ENCODE peak calls at places on chromosomes 11 and 22, in four cellular contexts. One of them, this sample, is unnamed.

GRCh38 chr11:3808846-3809623 is 675 bp downstream of the PGAP2 start:
- DNase-seq in thoracic aorta: no peak
- DNase-seq in cardiac muscle cell: peak; percentile 52
- DNase-seq in heart left ventricle: no peak
- DNase-seq in this sample: peak; percentile 55

GRCh38 chr11:3807856-3808845 is at the start of gene PGAP2:
- DNase-seq in heart left ventricle: peak; percentile 60
- DNase-seq in cardiac muscle cell: peak; percentile 84
- DNase-seq in thoracic aorta: no peak
- DNase-seq in this sample: peak; percentile 78

GRCh38 chr11:58734681-58735490 is 3.1 kb upstream of the GLYAT start:
- DNase-seq in heart left ventricle: no peak
- DNase-seq in cardiac muscle cell: no peak
- DNase-seq in thoracic aorta: no peak
- DNase-seq in this sample: no peak

GRCh38 chr11:130403301-130403804 is 25.1 kb downstream of the ADAMTS8 start:
- DNase-seq in cardiac muscle cell: no peak
- DNase-seq in thoracic aorta: peak; percentile 63
- DNase-seq in heart left ventricle: peak; percentile 59
- DNase-seq in this sample: peak; percentile 90

GRCh38 chr11:83827520-83827919 is 541.4 kb upstream of the CCDC90B start:
- DNase-seq in thoracic aorta: no peak
- DNase-seq in cardiac muscle cell: no peak
- DNase-seq in heart left ventricle: no peak
- DNase-seq in this sample: peak; percentile 1

GRCh38 chr11:78907636-78908035 is 333.0 kb upstream of the NARS2 start:
- DNase-seq in cardiac muscle cell: no peak
- DNase-seq in heart left ventricle: no peak
- DNase-seq in thoracic aorta: no peak
- DNase-seq in this sample: no peak

GRCh38 chr22:29346659-29347058 is 31.2 kb upstream of the RASL10A start:
- DNase-seq in heart left ventricle: no peak
- DNase-seq in cardiac muscle cell: no peak
- DNase-seq in thoracic aorta: no peak
- DNase-seq in this sample: no peak

GRCh38 chr11:129249351-129249750 is 57.2 kb upstream of the ARHGAP32 start:
- DNase-seq in cardiac muscle cell: no peak
- DNase-seq in thoracic aorta: no peak
- DNase-seq in heart left ventricle: no peak
- DNase-seq in this sample: peak; percentile 82

GRCh38 chr11:36123353-36124220 is 165.6 kb downstream of the COMMD9 start:
- DNase-seq in heart left ventricle: no peak
- DNase-seq in cardiac muscle cell: no peak
- DNase-seq in thoracic aorta: no peak
- DNase-seq in this sample: no peak

GRCh38 chr11:124315052-124315451 is 1.3 kb upstream of the OR8D1 start:
- DNase-seq in heart left ventricle: no peak
- DNase-seq in thoracic aorta: no peak
- DNase-seq in cardiac muscle cell: no peak
- DNase-seq in this sample: peak; percentile 20

GRCh38 chr22:19737846-19738663 is 14.7 kb downstream of the GP1BB start:
- DNase-seq in heart left ventricle: no peak
- DNase-seq in cardiac muscle cell: no peak
- DNase-seq in thoracic aorta: no peak
- DNase-seq in this sample: no peak

GRCh38 chr11:120218695-120219033 is 7.8 kb downstream of the OAF start:
- DNase-seq in thoracic aorta: no peak
- DNase-seq in heart left ventricle: no peak
- DNase-seq in cardiac muscle cell: no peak
- DNase-seq in this sample: no peak

GRCh38 chr11:92314499-92314898 is 89.9 kb downstream of the FAT3 start:
- DNase-seq in heart left ventricle: no peak
- DNase-seq in cardiac muscle cell: no peak
- DNase-seq in thoracic aorta: no peak
- DNase-seq in this sample: peak; percentile 10

GRCh38 chr11:78381867-78382266 is 35.8 kb downstream of the GAB2 start:
- DNase-seq in thoracic aorta: no peak
- DNase-seq in cardiac muscle cell: no peak
- DNase-seq in heart left ventricle: no peak
- DNase-seq in this sample: no peak

GRCh38 chr11:19525276-19525675 is 187.4 kb upstream of the NAV2 start:
- DNase-seq in cardiac muscle cell: no peak
- DNase-seq in heart left ventricle: no peak
- DNase-seq in thoracic aorta: no peak
- DNase-seq in this sample: no peak

GRCh38 chr11:12516387-12517110 is 139.2 kb downstream of the PARVA start:
- DNase-seq in cardiac muscle cell: no peak
- DNase-seq in thoracic aorta: no peak
- DNase-seq in heart left ventricle: no peak
- DNase-seq in this sample: no peak

GRCh38 chr11:110092577-110093406 is at the start of gene ZC3H12C:
- DNase-seq in heart left ventricle: peak; percentile 80
- DNase-seq in thoracic aorta: peak; percentile 60
- DNase-seq in cardiac muscle cell: peak; percentile 91
- DNase-seq in this sample: peak; percentile 95

GRCh38 chr11:133118563-133119303 is 413.6 kb downstream of the OPCML start:
- DNase-seq in thoracic aorta: no peak
- DNase-seq in heart left ventricle: peak; percentile 58
- DNase-seq in cardiac muscle cell: no peak
- DNase-seq in this sample: no peak

GRCh38 chr11:86069408-86070086 is 663 bp upstream of the PICALM start:
- DNase-seq in thoracic aorta: peak; percentile 45
- DNase-seq in heart left ventricle: peak; percentile 71
- DNase-seq in cardiac muscle cell: peak; percentile 80
- DNase-seq in this sample: peak; percentile 91

GRCh38 chr11:12261551-12261950 is 115.8 kb upstream of the PARVA start:
- DNase-seq in heart left ventricle: no peak
- DNase-seq in thoracic aorta: no peak
- DNase-seq in cardiac muscle cell: no peak
- DNase-seq in this sample: no peak

GRCh38 chr11:77401486-77402217 is 72.2 kb downstream of the PAK1 start:
- DNase-seq in heart left ventricle: no peak
- DNase-seq in cardiac muscle cell: no peak
- DNase-seq in thoracic aorta: no peak
- DNase-seq in this sample: no peak

GRCh38 chr11:76048763-76049162 is 157.5 kb downstream of the WNT11 start:
- DNase-seq in cardiac muscle cell: no peak
- DNase-seq in heart left ventricle: no peak
- DNase-seq in thoracic aorta: no peak
- DNase-seq in this sample: no peak

GRCh38 chr22:26564181-26564580 is 25.8 kb downstream of the TPST2 start:
- DNase-seq in thoracic aorta: no peak
- DNase-seq in cardiac muscle cell: no peak
- DNase-seq in heart left ventricle: no peak
- DNase-seq in this sample: no peak

GRCh38 chr22:17262976-17263375 is 43.7 kb upstream of the ADA2 start:
- DNase-seq in thoracic aorta: no peak
- DNase-seq in cardiac muscle cell: no peak
- DNase-seq in heart left ventricle: no peak
- DNase-seq in this sample: no peak

GRCh38 chr22:17266261-17266971 is 47.2 kb upstream of the ADA2 start:
- DNase-seq in cardiac muscle cell: peak; percentile 29
- DNase-seq in thoracic aorta: no peak
- DNase-seq in heart left ventricle: peak; percentile 65
- DNase-seq in this sample: no peak

GRCh38 chr22:17265649-17266248 is 46.5 kb upstream of the ADA2 start:
- DNase-seq in cardiac muscle cell: no peak
- DNase-seq in thoracic aorta: no peak
- DNase-seq in heart left ventricle: no peak
- DNase-seq in this sample: no peak

GRCh38 chr22:17267661-17268330 is 48.6 kb upstream of the ADA2 start:
- DNase-seq in thoracic aorta: no peak
- DNase-seq in cardiac muscle cell: no peak
- DNase-seq in heart left ventricle: no peak
- DNase-seq in this sample: no peak

GRCh38 chr22:17264321-17265052 is 45.3 kb upstream of the ADA2 start:
- DNase-seq in thoracic aorta: no peak
- DNase-seq in cardiac muscle cell: peak; percentile 77
- DNase-seq in heart left ventricle: peak; percentile 57
- DNase-seq in this sample: no peak
- H3K4me3 ChIP-seq in thoracic aorta: no peak overlapping the region
- H3K4me3 ChIP-seq in cardiac muscle cell: no peak overlapping the region
- H3K4me3 ChIP-seq in heart left ventricle: peak overlapping the region; percentile 15
- H3K4me3 ChIP-seq in this sample: no peak overlapping the region

GRCh38 chr11:88100161-88100560 is 75.1 kb downstream of the RAB38 start:
- DNase-seq in heart left ventricle: no peak
- DNase-seq in cardiac muscle cell: no peak
- DNase-seq in thoracic aorta: no peak
- DNase-seq in this sample: no peak

GRCh38 chr11:88101881-88102594 is 73.2 kb downstream of the RAB38 start:
- DNase-seq in thoracic aorta: no peak
- DNase-seq in cardiac muscle cell: no peak
- DNase-seq in heart left ventricle: no peak
- DNase-seq in this sample: no peak

GRCh38 chr11:88104408-88104807 is 70.8 kb downstream of the RAB38 start:
- DNase-seq in thoracic aorta: no peak
- DNase-seq in cardiac muscle cell: no peak
- DNase-seq in heart left ventricle: no peak
- DNase-seq in this sample: no peak

GRCh38 chr11:88103337-88104206 is 71.7 kb downstream of the RAB38 start:
- DNase-seq in cardiac muscle cell: peak; percentile 41
- DNase-seq in thoracic aorta: no peak
- DNase-seq in heart left ventricle: peak; percentile 8
- DNase-seq in this sample: peak; percentile 7

GRCh38 chr11:88102595-88102929 is 72.7 kb downstream of the RAB38 start:
- DNase-seq in thoracic aorta: no peak
- DNase-seq in heart left ventricle: no peak
- DNase-seq in cardiac muscle cell: no peak
- DNase-seq in this sample: peak; percentile 14
- TF ChIP-seq CTCF in thoracic aorta: no peak
- TF ChIP-seq CTCF in heart left ventricle: no peak
- TF ChIP-seq CTCF in cardiac muscle cell: no peak
- TF ChIP-seq CTCF in this sample: no peak

DNA sequence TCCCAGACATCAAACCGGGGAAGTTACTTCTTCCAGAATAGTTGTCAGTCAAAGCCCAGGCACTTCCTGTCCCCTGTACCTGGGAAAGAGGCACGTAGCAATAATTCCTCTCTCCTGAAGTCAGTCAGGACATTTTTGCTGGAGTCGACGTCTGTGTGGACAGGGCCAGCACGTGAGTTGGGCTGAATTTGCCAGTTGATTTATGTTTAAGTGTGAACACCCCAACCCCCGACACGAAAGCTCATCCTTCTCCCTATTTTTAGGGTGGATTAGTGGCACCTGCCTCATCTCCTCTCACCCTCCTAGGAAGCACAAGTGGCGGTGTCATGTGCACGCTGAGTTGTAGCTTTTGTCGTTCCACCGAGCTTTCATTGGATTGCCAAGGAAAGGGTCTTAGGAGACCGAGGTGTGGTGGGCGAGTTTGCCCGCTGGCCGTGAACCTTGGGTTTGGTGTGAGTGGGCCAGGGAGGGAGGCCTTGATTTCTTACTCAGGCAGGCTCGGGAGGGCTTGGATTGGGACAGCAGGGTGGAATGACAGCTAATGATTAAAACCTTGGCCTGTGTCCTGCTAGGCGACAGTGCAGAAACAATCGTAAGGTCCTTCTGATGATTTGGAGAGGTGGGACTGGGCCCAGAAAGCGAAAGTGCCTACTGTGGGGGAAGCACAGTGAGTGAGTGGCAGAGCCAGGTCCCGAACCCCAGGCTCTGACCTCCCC is 87.0 kb upstream of the CRYBB3 start:
- DNase-seq in thoracic aorta: no peak
- DNase-seq in heart left ventricle: no peak
- DNase-seq in cardiac muscle cell: no peak
- DNase-seq in this sample: no peak
- H3K4me3 ChIP-seq in thoracic aorta: peak overlapping the region; percentile 78
- H3K4me3 ChIP-seq in heart left ventricle: peak overlapping the region; percentile 71
- H3K4me3 ChIP-seq in cardiac muscle cell: no peak overlapping the region
- H3K4me3 ChIP-seq in this sample: no peak overlapping the region

GRCh38 chr22:44807915-44808690 is 55.7 kb downstream of the ARHGAP8 start:
- DNase-seq in cardiac muscle cell: peak; percentile 33
- DNase-seq in thoracic aorta: no peak
- DNase-seq in heart left ventricle: no peak
- DNase-seq in this sample: no peak
- TF ChIP-seq CTCF in cardiac muscle cell: no peak
- TF ChIP-seq CTCF in thoracic aorta: no peak
- TF ChIP-seq CTCF in heart left ventricle: no peak
- TF ChIP-seq CTCF in this sample: no peak

DNA sequence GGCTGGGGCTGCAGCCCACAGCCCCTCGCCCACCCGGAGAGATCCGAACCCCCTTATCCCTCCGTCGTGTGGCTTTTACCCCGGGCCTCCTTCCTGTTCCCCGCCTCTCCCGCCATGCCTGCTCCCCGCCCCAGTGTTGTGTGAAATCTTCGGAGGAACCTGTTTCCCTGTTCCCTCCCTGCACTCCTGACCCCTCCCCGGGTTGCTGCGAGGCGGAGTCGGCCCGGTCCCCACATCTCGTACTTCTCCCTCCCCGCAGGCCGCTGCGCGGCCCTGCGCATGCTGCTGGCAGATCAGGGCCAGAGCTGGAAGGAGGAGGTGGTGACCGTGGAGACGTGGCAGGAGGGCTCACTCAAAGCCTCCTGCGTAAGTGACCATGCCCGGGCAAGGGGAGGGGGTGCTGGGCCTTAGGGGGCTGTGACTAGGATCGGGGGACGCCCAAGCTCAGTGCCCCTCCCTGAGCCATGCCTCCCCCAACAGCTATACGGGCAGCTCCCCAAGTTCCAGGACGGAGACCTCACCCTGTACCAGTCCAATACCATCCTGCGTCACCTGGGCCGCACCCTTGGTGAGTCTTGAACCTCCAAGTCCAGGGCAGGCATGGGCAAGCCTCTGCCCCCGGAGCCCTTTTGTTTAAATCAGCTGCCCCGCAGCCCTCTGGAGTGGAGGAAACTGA is 731 bp downstream of the GSTP1 start:
- DNase-seq in cardiac muscle cell: peak; percentile 69
- DNase-seq in heart left ventricle: peak; percentile 80
- DNase-seq in thoracic aorta: no peak
- DNase-seq in this sample: peak; percentile 80
- H3K4me3 ChIP-seq in cardiac muscle cell: peak overlapping the region; percentile 56
- H3K4me3 ChIP-seq in heart left ventricle: peak overlapping the region; percentile 77
- H3K4me3 ChIP-seq in thoracic aorta: peak overlapping the region; percentile 82
- H3K4me3 ChIP-seq in this sample: peak overlapping the region; percentile 86

DNA sequence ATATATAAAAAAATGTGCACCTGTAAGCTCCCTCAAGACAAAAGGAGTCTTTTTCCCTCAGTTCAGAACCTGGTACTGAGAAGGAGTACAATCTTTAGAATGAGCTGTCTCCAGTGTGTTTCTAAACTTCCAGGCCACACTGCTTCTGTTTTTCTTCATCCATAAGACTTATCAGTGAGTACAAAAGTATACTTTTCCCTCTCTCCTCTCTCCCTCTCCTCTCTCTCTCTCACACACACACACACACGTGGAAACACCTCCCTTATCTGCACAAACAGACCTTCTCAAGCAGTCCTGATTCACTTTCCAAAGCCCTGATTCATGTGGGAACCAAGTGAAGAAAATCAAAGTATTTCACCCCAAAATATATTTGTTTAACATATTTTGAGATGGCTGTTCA is 220.7 kb upstream of the UBASH3B start:
- DNase-seq in thoracic aorta: no peak
- DNase-seq in cardiac muscle cell: peak; percentile 56
- DNase-seq in heart left ventricle: no peak
- DNase-seq in this sample: no peak
- TF ChIP-seq CTCF in thoracic aorta: no peak
- TF ChIP-seq CTCF in cardiac muscle cell: no peak
- TF ChIP-seq CTCF in heart left ventricle: no peak
- TF ChIP-seq CTCF in this sample: no peak

This sample was measured in foreskin fibroblast.